ENCODE peak calls at places on chromosomes 1 and 21, in nine cellular contexts. J, U, C, F, O, B, D, S and Z are unnamed samples.

GRCh38 chr1:21902378-21903012 is 34.6 kb downstream of the HSPG2 start:
- DNase-seq in O (no peak), S (no peak), B (no peak), J (no peak), D (no peak), C (no peak), U (no peak), F (no peak), Z (no peak)

GRCh38 chr1:241957692-241958494 is at the start of gene BECN2:
- DNase-seq in F (no peak), J (no peak), S (no peak), C (no peak), U (no peak), D (no peak), O (no peak), B (peak), Z (peak)

GRCh38 chr1:117289316-117289715 is 77.9 kb upstream of the MAN1A2 start:
- DNase-seq in B (no peak), S (no peak), U (no peak), C (no peak), J (no peak), O (no peak), D (no peak), F (no peak), Z (no peak)

GRCh38 chr1:201742476-201742875 is 86.5 kb upstream of the IPO9 start:
- DNase-seq in C (no peak), J (no peak), D (no peak), B (no peak), F (no peak), O (no peak), S (peak), U (no peak), Z (no peak)

GRCh38 chr1:229230136-229230892 is 40.6 kb upstream of the RAB4A start:
- DNase-seq in U (no peak), J (no peak), S (no peak), O (no peak), D (no peak), F (no peak), C (no peak), B (peak), Z (no peak)

GRCh38 chr1:117271959-117272358 is 61.2 kb upstream of the VTCN1 start:
- DNase-seq in J (no peak), O (no peak), S (no peak), B (no peak), U (no peak), D (no peak), C (no peak), F (no peak), Z (no peak)

GRCh38 chr1:24898909-24899439 is 31.1 kb downstream of the RUNX3 start:
- DNase-seq in S (no peak), C (no peak), U (no peak), F (no peak), J (no peak), B (no peak), D (no peak), O (no peak), Z (no peak)

GRCh38 chr1:222443566-222443965 is 104.3 kb downstream of the HHIPL2 start:
- DNase-seq in J (no peak), F (no peak), D (no peak), U (no peak), S (no peak), B (no peak), O (no peak), C (no peak), Z (no peak)

GRCh38 chr1:207032528-207033017 is at the start of gene C1orf116:
- DNase-seq in C (no peak), J (peak), F (peak), B (peak), U (no peak), S (no peak), O (no peak), D (peak), Z (peak)

GRCh38 chr21:45129231-45129923 is 55.0 kb downstream of the ADARB1 start:
- DNase-seq in D (no peak), C (no peak), U (no peak), O (no peak), B (peak), F (peak), J (peak), S (no peak), Z (no peak)

GRCh38 chr1:15355968-15356621 is 53.6 kb upstream of the EFHD2 start:
- DNase-seq in U (no peak), J (peak), B (no peak), F (peak), S (no peak), C (no peak), D (no peak), O (no peak), Z (no peak)

GRCh38 chr1:7278045-7278444 is 492.8 kb downstream of the CAMTA1 start:
- DNase-seq in J (no peak), D (peak), S (no peak), F (no peak), U (no peak), C (no peak), O (no peak), B (peak), Z (peak)

GRCh38 chr1:19046972-19047371 is 90.5 kb upstream of the IFFO2 start:
- DNase-seq in U (no peak), F (no peak), J (no peak), O (no peak), B (peak), S (no peak), C (no peak), D (no peak), Z (no peak)

GRCh38 chr1:67773462-67773861 is 59.8 kb downstream of the GNG12 start:
- DNase-seq in S (no peak), U (no peak), B (no peak), C (no peak), O (no peak), J (no peak), D (no peak), F (no peak), Z (no peak)

GRCh38 chr1:218488986-218489385 is 143.8 kb downstream of the TGFB2 start:
- DNase-seq in C (no peak), S (no peak), J (no peak), D (no peak), B (peak), O (no peak), F (peak), U (no peak), Z (no peak)

GRCh38 chr1:188170446-188170845 is 1341.7 kb downstream of the PLA2G4A start:
- DNase-seq in D (no peak), U (no peak), S (no peak), C (no peak), F (no peak), J (no peak), B (peak), O (no peak), Z (peak)

GRCh38 chr1:24117722-24118409 is 5.9 kb upstream of the MYOM3 start:
- DNase-seq in D (no peak), F (peak), S (peak), B (no peak), C (no peak), J (peak), U (peak), O (no peak), Z (no peak)